ENCODE peak calls at places on chromosome 22, in four cellular contexts. One of them, this sample, is unnamed.

GRCh38 chr22:40764743-40765441 is 54.3 kb downstream of the SLC25A17 start:
- DNase-seq in HepG2: no peak
- DNase-seq in HEK293T: no peak
- DNase-seq in GM12878: peak
- DNase-seq in this sample: no peak

GRCh38 chr22:46108564-46109473 is 41.5 kb upstream of the PPARA start:
- DNase-seq in HEK293T: peak
- DNase-seq in HepG2: peak
- DNase-seq in GM12878: no peak
- DNase-seq in this sample: peak

GRCh38 chr22:44957267-44957905 is 52.4 kb downstream of the PHF21B start:
- DNase-seq in HEK293T: peak
- DNase-seq in GM12878: no peak
- DNase-seq in HepG2: peak
- DNase-seq in this sample: no peak

GRCh38 chr22:25564979-25565677 is 653 bp downstream of the GRK3 start:
- DNase-seq in HepG2: no peak
- DNase-seq in GM12878: no peak
- DNase-seq in HEK293T: no peak
- DNase-seq in this sample: peak

GRCh38 chr22:37276771-37277170 is 5.5 kb upstream of the CYTH4 start:
- DNase-seq in HepG2: no peak
- DNase-seq in HEK293T: peak
- DNase-seq in GM12878: no peak
- DNase-seq in this sample: no peak

GRCh38 chr22:37484115-37485005 is 1.8 kb downstream of the MFNG start:
- DNase-seq in GM12878: peak
- DNase-seq in HepG2: no peak
- DNase-seq in HEK293T: no peak
- DNase-seq in this sample: no peak

GRCh38 chr22:44385781-44386180 is 73.0 kb upstream of the SHISAL1 start:
- DNase-seq in HEK293T: no peak
- DNase-seq in HepG2: no peak
- DNase-seq in GM12878: no peak
- DNase-seq in this sample: no peak

GRCh38 chr22:32144875-32145274 is 14.2 kb downstream of the C22orf42 start:
- DNase-seq in HepG2: no peak
- DNase-seq in HEK293T: no peak
- DNase-seq in GM12878: no peak
- DNase-seq in this sample: no peak

GRCh38 chr22:48700566-48701295 is 1126.9 kb downstream of the BRD1 start:
- DNase-seq in HEK293T: no peak
- DNase-seq in HepG2: peak
- DNase-seq in GM12878: no peak
- DNase-seq in this sample: no peak

GRCh38 chr22:42745118-42745517 is 24.4 kb upstream of the A4GALT start:
- DNase-seq in HepG2: no peak
- DNase-seq in HEK293T: no peak
- DNase-seq in GM12878: no peak
- DNase-seq in this sample: no peak

GRCh38 chr22:49753961-49754673 is 73.6 kb downstream of the BRD1 start:
- DNase-seq in HepG2: no peak
- DNase-seq in GM12878: no peak
- DNase-seq in HEK293T: no peak
- DNase-seq in this sample: peak
- TF ChIP-seq TARDBP in HepG2: no peak
- TF ChIP-seq TARDBP in GM12878: no peak
- TF ChIP-seq TARDBP in HEK293T: no peak
- TF ChIP-seq TARDBP in this sample: no peak

GRCh38 chr22:20240900-20241299 is 27.2 kb downstream of the RTN4R start:
- DNase-seq in HepG2: no peak
- DNase-seq in HEK293T: no peak
- DNase-seq in GM12878: no peak
- DNase-seq in this sample: no peak

GRCh38 chr22:20242393-20243175 is 25.5 kb downstream of the RTN4R start:
- DNase-seq in HEK293T: no peak
- DNase-seq in GM12878: no peak
- DNase-seq in HepG2: no peak
- DNase-seq in this sample: no peak

GRCh38 chr22:20243176-20243544 is 25.0 kb downstream of the RTN4R start:
- DNase-seq in HepG2: no peak
- DNase-seq in GM12878: no peak
- DNase-seq in HEK293T: no peak
- DNase-seq in this sample: no peak

GRCh38 chr22:20239951-20240773 is 28.0 kb downstream of the RTN4R start:
- DNase-seq in GM12878: no peak
- DNase-seq in HepG2: no peak
- DNase-seq in HEK293T: no peak
- DNase-seq in this sample: peak

GRCh38 chr22:20241579-20242392 is 26.3 kb downstream of the RTN4R start:
- DNase-seq in GM12878: no peak
- DNase-seq in HEK293T: no peak
- DNase-seq in HepG2: no peak
- DNase-seq in this sample: no peak
- TF ChIP-seq TARDBP in GM12878: no peak
- TF ChIP-seq TARDBP in HEK293T: no peak
- TF ChIP-seq TARDBP in HepG2: no peak
- TF ChIP-seq TARDBP in this sample: no peak

GRCh38 chr22:27226666-27227065 is 569.3 kb downstream of the MIAT start:
- DNase-seq in HEK293T: no peak
- DNase-seq in GM12878: no peak
- DNase-seq in HepG2: no peak
- DNase-seq in this sample: no peak
- TF ChIP-seq TARDBP in HEK293T: no peak
- TF ChIP-seq TARDBP in GM12878: no peak
- TF ChIP-seq TARDBP in HepG2: no peak
- TF ChIP-seq TARDBP in this sample: no peak

GRCh38 chr22:27136596-27136995 is 479.2 kb downstream of the MIAT start:
- DNase-seq in HepG2: no peak
- DNase-seq in GM12878: no peak
- DNase-seq in HEK293T: no peak
- DNase-seq in this sample: no peak
- TF ChIP-seq TARDBP in HepG2: no peak
- TF ChIP-seq TARDBP in GM12878: no peak
- TF ChIP-seq TARDBP in HEK293T: no peak
- TF ChIP-seq TARDBP in this sample: no peak